ENCODE peak calls at places on chromosomes 2 and 18, in four cellular contexts. F is mesenchymal stem cell, W is H1, N is neuronal stem cell. V is an unnamed sample.
A peak's percentile ranks its signal among the peaks of the same experiment; 100 is the strongest.

GRCh38 chr2:65299246-65299645 is 71.6 kb downstream of the ACTR2 start:
- DNase-seq in F (peak; percentile 57), W (no peak), N (no peak), V (peak; percentile 74)

GRCh38 chr2:20702563-20702962 is 35.6 kb downstream of the GDF7 start:
- DNase-seq in F (peak; percentile 58), W (no peak), N (no peak), V (peak; percentile 78)

GRCh38 chr18:57925706-57926105 is 118.3 kb upstream of the NEDD4L start:
- DNase-seq in F (peak; percentile 16), W (no peak), N (no peak), V (peak; percentile 85)

GRCh38 chr2:212021947-212022346 is 516.7 kb downstream of the ERBB4 start:
- DNase-seq in F (peak; percentile 82), W (no peak), N (no peak), V (peak; percentile 88)

GRCh38 chr2:161165266-161165665 is 5.0 kb downstream of the TANK start:
- DNase-seq in F (peak; percentile 28), W (no peak), N (no peak), V (peak; percentile 72)

GRCh38 chr2:196182439-196183171 is 11.2 kb upstream of the STK17B start:
- DNase-seq in F (no peak), W (no peak), N (no peak), V (no peak)

GRCh38 chr2:64313311-64313710 is 140.7 kb upstream of the LGALSL start:
- DNase-seq in F (no peak), W (no peak), N (no peak), V (no peak)

GRCh38 chr2:29009711-29010677 is 28.9 kb downstream of the TOGARAM2 start:
- DNase-seq in F (no peak), W (no peak), N (no peak), V (no peak)

GRCh38 chr2:40240067-40240466 is 211.8 kb downstream of the SLC8A1 start:
- DNase-seq in F (peak; percentile 77), W (no peak), N (no peak), V (peak; percentile 96)

GRCh38 chr18:57523171-57523956 is 63.1 kb downstream of the FECH start:
- DNase-seq in F (no peak), W (no peak), N (no peak), V (no peak)

GRCh38 chr2:145199052-145199451 is 679.1 kb upstream of the ZEB2 start:
- DNase-seq in F (no peak), W (no peak), N (no peak), V (no peak)

GRCh38 chr2:25314514-25315315 is 27.0 kb downstream of the DNMT3A start:
- DNase-seq in F (peak; percentile 35), W (peak; percentile 89), N (peak; percentile 56), V (peak; percentile 29)

GRCh38 chr2:88258208-88258607 is 88.1 kb downstream of the THNSL2 start:
- DNase-seq in F (no peak), W (no peak), N (no peak), V (no peak)

GRCh38 chr2:184599054-184599874 is 935 bp downstream of the ZNF804A start:
- DNase-seq in F (peak; percentile 85), W (no peak), N (no peak), V (peak; percentile 34)

GRCh38 chr18:58860747-58861224 is 3.9 kb upstream of the ZNF532 start:
- DNase-seq in F (no peak), W (no peak), N (no peak), V (no peak)

GRCh38 chr2:6685447-6685846 is 180.3 kb downstream of the CMPK2 start:
- DNase-seq in F (no peak), W (no peak), N (no peak), V (no peak)

GRCh38 chr18:51110073-51110797 is 80.2 kb downstream of the SMAD4 start:
- DNase-seq in F (peak; percentile 36), W (peak; percentile 98), N (peak; percentile 59), V (peak; percentile 5)

GRCh38 chr18:3411854-3412268 is 38.1 kb upstream of the TGIF1 start:
- DNase-seq in F (no peak), W (no peak), N (no peak), V (no peak)

GRCh38 chr2:46034535-46034934 is 262.7 kb upstream of the EPAS1 start:
- DNase-seq in F (no peak), W (no peak), N (no peak), V (no peak)

GRCh38 chr18:63850010-63850409 is 37.5 kb upstream of the SERPINB2 start:
- DNase-seq in F (peak; percentile 55), W (no peak), N (peak; percentile 6), V (peak; percentile 31)

GRCh38 chr2:44098050-44098449 is 70.6 kb upstream of the PPM1B start:
- DNase-seq in F (no peak), W (no peak), N (no peak), V (no peak)

GRCh38 chr18:13800505-13801259 is 23.3 kb upstream of the MC5R start:
- DNase-seq in F (no peak), W (peak; percentile 75), N (peak; percentile 32), V (peak; percentile 18)

GRCh38 chr18:12313530-12314245 is 5.6 kb downstream of the TUBB6 start:
- DNase-seq in F (no peak), W (no peak), N (no peak), V (no peak)

GRCh38 chr18:12314586-12315305 is 6.7 kb downstream of the TUBB6 start:
- DNase-seq in F (no peak), W (no peak), N (no peak), V (no peak)

GRCh38 chr18:12315911-12316310 is 7.9 kb downstream of the TUBB6 start:
- DNase-seq in F (no peak), W (no peak), N (no peak), V (no peak)

GRCh38 chr18:12317664-12318333 is 9.8 kb downstream of the TUBB6 start:
- DNase-seq in F (peak; percentile 81), W (no peak), N (no peak), V (peak; percentile 85)

DNA sequence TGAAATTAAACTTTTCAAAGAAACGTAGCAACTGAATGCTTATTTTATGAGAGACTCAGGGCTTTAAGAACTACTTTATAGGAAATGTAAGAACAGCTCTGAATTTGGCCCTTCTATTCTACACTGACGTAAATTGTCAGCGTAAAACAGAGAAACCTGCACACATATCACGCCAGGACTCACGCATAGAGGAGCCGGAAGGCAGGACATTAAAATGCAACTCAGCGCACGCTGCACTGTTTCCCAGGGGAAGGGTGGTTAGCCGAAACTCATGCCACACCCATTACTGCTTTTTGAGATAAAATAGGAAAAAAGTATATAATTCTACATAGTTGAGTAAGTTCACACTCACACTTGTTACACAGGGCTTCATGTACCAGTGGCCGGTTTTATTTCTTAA is 7.4 kb downstream of the TUBB6 start:
- DNase-seq in F (no peak), W (no peak), N (no peak), V (no peak)
- H3K4me3 ChIP-seq in F (no peak overlapping the region), W (no peak overlapping the region), N (no peak overlapping the region), V (no peak overlapping the region)

DNA sequence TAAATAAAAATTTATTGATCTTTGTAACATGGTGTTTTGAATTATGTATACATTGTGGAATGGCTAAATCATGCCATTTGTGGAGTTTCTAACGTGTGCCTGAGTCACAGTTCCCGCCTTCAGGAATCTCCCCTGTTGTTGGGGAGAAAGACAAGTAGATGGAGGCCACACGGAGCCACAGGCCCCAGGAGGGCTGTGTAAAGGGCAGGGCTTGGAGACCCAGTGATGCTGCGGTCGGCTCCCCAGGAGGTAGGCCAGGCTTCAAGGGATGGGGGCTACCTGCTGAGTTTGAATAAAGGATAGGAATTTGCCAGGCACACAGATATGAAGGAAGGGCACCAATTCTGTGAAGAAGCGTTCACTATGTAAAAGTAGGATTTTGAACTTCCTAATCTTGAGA is 257.1 kb downstream of the GBX2 start:
- DNase-seq in F (no peak), W (no peak), N (no peak), V (no peak)
- H3K4me1 ChIP-seq in F (peaks cover 4% of the 10 kb centered on the region), W (no peaks in the 10 kb centered on the region), N (no peaks in the 10 kb centered on the region), V (no peaks in the 10 kb centered on the region)

DNA sequence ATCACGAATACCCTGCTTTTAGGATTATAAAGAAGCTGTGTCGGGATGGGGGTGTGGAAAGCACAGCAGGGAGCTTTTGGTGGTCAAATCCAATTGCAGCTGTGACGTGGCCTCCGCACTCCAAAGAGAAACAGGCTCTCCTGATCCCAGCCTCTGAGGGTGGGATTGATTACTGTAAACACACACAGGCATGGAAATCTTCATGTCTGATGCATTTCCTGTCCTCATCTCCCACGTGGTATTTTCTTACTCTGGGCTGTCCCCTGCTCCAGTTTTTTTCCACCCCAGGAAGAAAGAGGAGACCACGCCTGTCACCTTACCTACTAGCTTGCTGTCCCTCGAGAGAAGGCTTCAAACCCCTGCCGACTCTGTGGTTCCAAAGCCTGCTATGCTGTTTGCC is 22.7 kb downstream of the RNF152 start:
- DNase-seq in F (peak; percentile 99), W (no peak), N (no peak), V (peak; percentile 92)
- H3K14ac ChIP-seq in F (no peak overlapping the region), W (no peak overlapping the region), N (no peak overlapping the region), V (peak overlapping the region; percentile 90)

GRCh38 chr2:3128786-3129185 is 248.8 kb downstream of the EIPR1 start:
- DNase-seq in F (no peak), W (no peak), N (no peak), V (no peak)

GRCh38 chr2:3126171-3126685 is 251.4 kb downstream of the EIPR1 start:
- DNase-seq in F (no peak), W (no peak), N (no peak), V (no peak)

GRCh38 chr2:3126686-3127278 is 250.8 kb downstream of the EIPR1 start:
- DNase-seq in F (peak; percentile 21), W (no peak), N (no peak), V (no peak)

GRCh38 chr2:3127710-3128109 is 249.9 kb downstream of the EIPR1 start:
- DNase-seq in F (no peak), W (no peak), N (no peak), V (no peak)

DNA sequence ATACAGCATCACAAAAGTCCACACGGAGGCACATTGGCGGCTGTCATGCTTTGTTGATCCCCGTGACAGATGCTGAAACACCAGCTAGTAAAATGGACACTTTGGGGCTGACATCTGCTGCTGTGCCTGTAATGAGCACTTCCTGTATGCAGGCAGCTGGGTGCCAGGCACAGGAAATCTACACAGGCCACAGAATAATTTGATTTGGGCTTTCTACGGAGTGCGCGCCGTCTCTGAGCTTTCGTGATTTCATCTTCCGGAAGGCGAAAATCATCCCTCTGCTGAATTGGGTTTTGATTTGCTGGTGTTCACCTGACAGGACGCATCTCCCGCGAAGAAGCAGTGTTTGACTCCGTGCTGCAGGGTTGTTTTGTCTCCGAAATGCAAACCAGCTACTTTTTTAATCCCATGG is 250.3 kb downstream of the EIPR1 start:
- DNase-seq in F (peak; percentile 1), W (no peak), N (no peak), V (no peak)
- H3K4me3 ChIP-seq in F (no peak overlapping the region), W (no peak overlapping the region), N (no peak overlapping the region), V (no peak overlapping the region)

GRCh38 chr2:240249423-240250149 is 109.1 kb upstream of the OTOS start:
- DNase-seq in F (no peak), W (no peak), N (no peak), V (no peak)
- H3K4me1 ChIP-seq in F (peaks cover 1% of the 10 kb centered on the region), W (peaks cover 19% of the 10 kb centered on the region), N (peaks cover 28% of the 10 kb centered on the region), V (peaks cover 14% of the 10 kb centered on the region)

DNA sequence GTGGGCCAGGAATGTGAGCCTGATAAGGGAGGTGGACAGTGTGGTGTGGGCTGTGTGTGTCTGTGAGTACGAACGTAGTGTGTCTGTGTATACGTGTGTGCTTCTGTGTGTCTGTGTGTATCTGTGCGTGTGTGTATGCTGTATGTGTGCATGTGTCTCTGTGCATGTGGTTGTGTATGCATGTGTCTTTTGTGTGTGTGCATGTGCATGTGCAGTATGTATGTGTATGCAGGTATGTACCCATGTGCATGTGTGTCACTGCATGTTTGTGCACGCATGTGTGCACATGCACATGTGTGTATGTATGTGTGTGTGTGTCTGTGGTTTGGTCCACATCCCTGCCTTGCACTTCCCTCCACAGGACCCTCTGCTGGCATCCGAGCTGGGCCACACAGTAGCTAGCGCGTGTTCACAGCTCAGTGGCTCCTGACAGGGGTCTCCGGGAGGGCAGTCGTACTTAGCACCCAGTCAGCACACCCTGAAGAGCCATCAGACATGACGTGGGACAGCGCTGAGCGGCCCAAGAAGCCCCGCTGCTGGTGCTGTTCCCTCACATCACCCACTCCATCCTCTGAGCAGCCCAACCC is 114.3 kb downstream of the CELF4 start:
- DNase-seq in F (no peak), W (no peak), N (no peak), V (no peak)
- H3K14ac ChIP-seq in F (peak overlapping the region; percentile 86), W (no peak overlapping the region), N (peak overlapping the region; percentile 50), V (no peak overlapping the region)

V was measured in IMR-90.